ENCODE peak calls at places on chromosome 16, in seven cellular contexts. I, G, L, M, S, W and O are unnamed samples.

GRCh38 chr16:56451753-56452689 is 667 bp downstream of the OGFOD1 start:
- DNase-seq in I (no peak), G (peak), L (peak), M (no peak), S (peak), W (no peak), O (peak)

GRCh38 chr16:88999457-89000206 is 22.6 kb upstream of the CBFA2T3 start:
- DNase-seq in I (no peak), G (peak), L (no peak), M (no peak), S (no peak), W (no peak), O (no peak)

GRCh38 chr16:52871481-52871880 is 181.2 kb downstream of the CHD9NB start:
- DNase-seq in I (no peak), G (no peak), L (no peak), M (no peak), S (no peak), W (no peak), O (no peak)

GRCh38 chr16:71358464-71359031 is at the start of gene CALB2:
- DNase-seq in I (peak), G (peak), L (peak), M (no peak), S (peak), W (no peak), O (peak)

GRCh38 chr16:83253526-83253925 is 554.3 kb upstream of the HSBP1 start:
- DNase-seq in I (no peak), G (no peak), L (no peak), M (no peak), S (no peak), W (no peak), O (no peak)

GRCh38 chr16:81523387-81524115 is 78.9 kb downstream of the CMIP start:
- DNase-seq in I (peak), G (no peak), L (peak), M (no peak), S (no peak), W (peak), O (peak)

GRCh38 chr16:51556694-51557327 is 405.7 kb upstream of the SALL1 start:
- DNase-seq in I (no peak), G (no peak), L (peak), M (no peak), S (no peak), W (peak), O (peak)

GRCh38 chr16:77297996-77298637 is 98.9 kb downstream of the SYCE1L start:
- DNase-seq in I (no peak), G (no peak), L (peak), M (no peak), S (no peak), W (no peak), O (no peak)

GRCh38 chr16:68985855-68986254 is 119.6 kb upstream of the HAS3 start:
- DNase-seq in I (no peak), G (no peak), L (peak), M (no peak), S (no peak), W (peak), O (peak)

GRCh38 chr16:57842606-57843005 is 40.3 kb upstream of the KIFC3 start:
- DNase-seq in I (no peak), G (no peak), L (no peak), M (no peak), S (no peak), W (no peak), O (no peak)

GRCh38 chr16:56980792-56981724 is 8.3 kb upstream of the NLRC5 start:
- DNase-seq in I (no peak), G (peak), L (no peak), M (no peak), S (no peak), W (no peak), O (no peak)

GRCh38 chr16:17835118-17835949 is 364.6 kb upstream of the XYLT1 start:
- DNase-seq in I (no peak), G (no peak), L (peak), M (no peak), S (no peak), W (no peak), O (peak)

GRCh38 chr16:57795431-57795878 is 6.8 kb downstream of the KIFC3 start:
- DNase-seq in I (no peak), G (peak), L (no peak), M (no peak), S (no peak), W (no peak), O (peak)

GRCh38 chr16:49409121-49409520 is 35.5 kb downstream of the C16orf78 start:
- DNase-seq in I (no peak), G (no peak), L (no peak), M (no peak), S (no peak), W (no peak), O (no peak)

GRCh38 chr16:20042848-20043247 is 30.8 kb downstream of the GPR139 start:
- DNase-seq in I (no peak), G (no peak), L (no peak), M (no peak), S (no peak), W (no peak), O (no peak)

GRCh38 chr16:66728804-66729203 is 22.6 kb downstream of the DYNC1LI2 start:
- DNase-seq in I (no peak), G (no peak), L (no peak), M (no peak), S (no peak), W (no peak), O (no peak)

GRCh38 chr16:23694707-23695373 is 16.2 kb downstream of the PLK1 start:
- DNase-seq in I (no peak), G (no peak), L (no peak), M (no peak), S (no peak), W (no peak), O (no peak)

GRCh38 chr16:30184430-30185140 is 1.2 kb downstream of the CORO1A start:
- DNase-seq in I (peak), G (peak), L (no peak), M (no peak), S (peak), W (no peak), O (no peak)

GRCh38 chr16:12532871-12533610 is 270.6 kb downstream of the CPPED1 start:
- DNase-seq in I (no peak), G (no peak), L (no peak), M (no peak), S (no peak), W (no peak), O (no peak)